ENCODE peak calls at places on chromosomes 1 and 21, in eight cellular contexts. Q is AML-193; B is endodermal cell; X is CD4-positive, CD25-positive, alpha-beta regulatory T cell; R is activated CD4-positive, alpha-beta T cell treated with anti-CD3 and anti-CD28 coated beads, Interleukin-2, amount 10 ng/mL, durations not matched to agents 7 days and 5 days; W is RCC 7860; A is astrocyte of the spinal cord; I is A549. C is an unnamed sample.

GRCh38 chr1:211133841-211134669 is at the start of gene KCNH1:
- DNase-seq in Q (peak; percentile 40), B (peak; percentile 98), X (peak; percentile 60), R (peak; percentile 64), W (peak; percentile 66), A (peak; percentile 83), I (peak; percentile 78), C (peak; percentile 95)

GRCh38 chr21:15324542-15324941 is 259.7 kb upstream of the NRIP1 start:
- DNase-seq in Q (no peak), B (no peak), X (no peak), R (no peak), W (no peak), A (no peak), I (no peak), C (no peak)

GRCh38 chr21:35223480-35224156 is 174.5 kb upstream of the RUNX1 start:
- DNase-seq in Q (no peak), B (no peak), X (no peak), R (no peak), W (no peak), A (no peak), I (no peak), C (no peak)

GRCh38 chr1:219422811-219423598 is 189.9 kb downstream of the ZC3H11B start:
- DNase-seq in Q (no peak), B (no peak), X (no peak), R (no peak), W (peak; percentile 69), A (peak; percentile 70), I (no peak), C (no peak)

GRCh38 chr1:181324797-181325616 is 158.3 kb upstream of the CACNA1E start:
- DNase-seq in Q (no peak), B (peak; percentile 77), X (peak; percentile 22), R (no peak), W (peak; percentile 15), A (no peak), I (peak; percentile 60), C (peak; percentile 75)

GRCh38 chr1:156413310-156414246 is 44.6 kb downstream of the RHBG start:
- DNase-seq in Q (no peak), B (peak; percentile 52), X (no peak), R (no peak), W (no peak), A (no peak), I (no peak), C (no peak)

GRCh38 chr1:161092621-161093028 is 3.3 kb upstream of the NECTIN4 start:
- DNase-seq in Q (no peak), B (peak; percentile 20), X (peak; percentile 34), R (no peak), W (peak; percentile 57), A (no peak), I (no peak), C (peak; percentile 84)

GRCh38 chr1:151811181-151811580 is 6.0 kb upstream of the LINGO4 start:
- DNase-seq in Q (no peak), B (no peak), X (no peak), R (no peak), W (no peak), A (no peak), I (no peak), C (no peak)

GRCh38 chr1:12112711-12113161 is 49.6 kb downstream of the TNFRSF8 start:
- DNase-seq in Q (no peak), B (no peak), X (no peak), R (no peak), W (no peak), A (peak; percentile 48), I (no peak), C (no peak)

GRCh38 chr1:201365251-201365650 is 12.2 kb downstream of the TNNT2 start:
- DNase-seq in Q (no peak), B (no peak), X (no peak), R (no peak), W (no peak), A (no peak), I (no peak), C (no peak)

GRCh38 chr1:234433563-234434285 is 45.3 kb downstream of the TARBP1 start:
- DNase-seq in Q (no peak), B (no peak), X (peak; percentile 5), R (no peak), W (peak; percentile 76), A (peak; percentile 70), I (no peak), C (no peak)

GRCh38 chr1:180143359-180143758 is 11.3 kb upstream of the QSOX1 start:
- DNase-seq in Q (no peak), B (no peak), X (no peak), R (no peak), W (no peak), A (no peak), I (no peak), C (peak; percentile 11)

GRCh38 chr1:230909974-230910754 is 41.8 kb upstream of the C1orf198 start:
- DNase-seq in Q (no peak), B (no peak), X (no peak), R (no peak), W (no peak), A (no peak), I (no peak), C (no peak)

GRCh38 chr1:12048376-12048775 is 14.7 kb upstream of the TNFRSF8 start:
- DNase-seq in Q (no peak), B (no peak), X (no peak), R (no peak), W (no peak), A (no peak), I (no peak), C (no peak)

GRCh38 chr1:2041887-2042286 is 8.3 kb upstream of the PRKCZ start:
- DNase-seq in Q (no peak), B (no peak), X (no peak), R (no peak), W (no peak), A (no peak), I (no peak), C (no peak)

GRCh38 chr21:41366522-41367151 is 4.8 kb downstream of the MX2 start:
- DNase-seq in Q (peak; percentile 93), B (peak; percentile 42), X (no peak), R (no peak), W (peak; percentile 90), A (peak; percentile 47), I (peak; percentile 65), C (peak; percentile 75)

C was measured in islet precursor cell.